ENCODE peak calls at places on chromosome 17, in eight cellular contexts. Z is kidney, G is lung, A is neural progenitor cell, B is body of pancreas, V is tibial artery, P is Karpas-422, F is RWPE1. J is an unnamed sample.

GRCh38 chr17:28500712-28501379 is 5.3 kb upstream of the FOXN1 start:
- DNase-seq in Z (no peak), B (no peak), F (no peak), G (no peak), A (peak), V (no peak), P (no peak), J (no peak)

GRCh38 chr17:49086316-49086605 is 46.3 kb upstream of the B4GALNT2 start:
- DNase-seq in V (no peak), A (no peak), Z (no peak), G (no peak), B (no peak), P (no peak), F (no peak), J (no peak)

GRCh38 chr17:74240637-74241036 is 27.3 kb downstream of the TTYH2 start:
- DNase-seq in B (peak), V (no peak), G (no peak), F (no peak), Z (no peak), P (no peak), A (no peak), J (peak)

GRCh38 chr17:35801583-35802224 is 6.3 kb upstream of the MMP28 start:
- DNase-seq in Z (peak), G (no peak), A (no peak), P (no peak), F (no peak), V (peak), B (peak), J (peak)

GRCh38 chr17:74864297-74864865 is 4.7 kb upstream of the GRIN2C start:
- DNase-seq in P (no peak), Z (no peak), V (no peak), A (no peak), F (no peak), B (no peak), G (no peak), J (no peak)

GRCh38 chr17:40190197-40191021 is 13.1 kb downstream of the RAPGEFL1 start:
- DNase-seq in F (no peak), V (no peak), Z (no peak), G (no peak), P (peak), A (peak), B (no peak), J (no peak)

GRCh38 chr17:83024205-83024971 is 55.0 kb upstream of the METRNL start:
- DNase-seq in A (no peak), V (no peak), P (no peak), Z (no peak), B (no peak), G (no peak), F (no peak), J (no peak)

GRCh38 chr17:51546114-51546513 is 285.8 kb downstream of the UTP18 start:
- DNase-seq in Z (no peak), P (no peak), V (no peak), G (no peak), F (no peak), A (no peak), B (no peak), J (no peak)

GRCh38 chr17:81821603-81822311 is 11.3 kb downstream of the MCRIP1 start:
- DNase-seq in F (no peak), A (no peak), Z (peak), P (no peak), V (peak), B (peak), G (peak), J (peak)

GRCh38 chr17:59838196-59838911 is 54.4 kb downstream of the TUBD1 start:
- DNase-seq in G (peak), A (no peak), F (no peak), Z (peak), P (peak), V (no peak), B (peak), J (no peak)

GRCh38 chr17:66343531-66344078 is 41.2 kb downstream of the PRKCA start:
- DNase-seq in P (no peak), B (no peak), G (no peak), Z (no peak), V (no peak), F (no peak), A (no peak), J (no peak)

GRCh38 chr17:74860229-74860998 is 729 bp upstream of the GRIN2C start:
- DNase-seq in Z (no peak), B (no peak), V (no peak), G (no peak), F (no peak), A (peak), P (no peak), J (no peak)

GRCh38 chr17:1647802-1648581 is 1.7 kb downstream of the RILP start:
- DNase-seq in G (peak), V (no peak), F (no peak), Z (peak), A (peak), B (peak), P (no peak), J (peak)
- H3K27ac ChIP-seq in G (peak), V (peak), F (peak), Z (peak), A (no peak), B (peak), P (no peak), J (peak)

GRCh38 chr17:880074-880870 is 98.1 kb downstream of the MRM3 start:
- DNase-seq in F (peak), P (peak), Z (no peak), B (peak), A (no peak), G (no peak), V (no peak), J (no peak)
- H3K27ac ChIP-seq in F (peak), P (no peak), Z (peak), B (peak), A (no peak), G (peak), V (peak), J (peak)

GRCh38 chr17:78368854-78369495 is 9.1 kb upstream of the SOCS3 start:
- DNase-seq in G (no peak), V (no peak), P (no peak), A (no peak), Z (no peak), B (no peak), F (no peak), J (no peak)
- H3K27ac ChIP-seq in G (no peak), V (no peak), P (no peak), A (no peak), Z (no peak), B (no peak), F (no peak), J (no peak)

GRCh38 chr17:27352481-27353460 is 58.9 kb downstream of the WSB1 start:
- DNase-seq in F (no peak), B (no peak), Z (no peak), V (no peak), A (peak), G (no peak), P (no peak), J (no peak)
- H3K27ac ChIP-seq in F (peak), B (peak), Z (peak), V (peak), A (no peak), G (peak), P (no peak), J (peak)

GRCh38 chr17:4523946-4524345 is 25.3 kb downstream of the SPNS2 start:
- DNase-seq in Z (no peak), G (no peak), A (no peak), V (no peak), B (no peak), P (no peak), F (no peak), J (no peak)

GRCh38 chr17:4530799-4531730 is 24.1 kb downstream of the MYBBP1A start:
- DNase-seq in B (no peak), G (no peak), A (no peak), P (peak), Z (no peak), V (no peak), F (no peak), J (no peak)

GRCh38 chr17:4525691-4526397 is 27.2 kb downstream of the SPNS2 start:
- DNase-seq in V (no peak), B (no peak), F (no peak), P (no peak), G (no peak), A (no peak), Z (no peak), J (no peak)

GRCh38 chr17:4529533-4530152 is 25.5 kb downstream of the MYBBP1A start:
- DNase-seq in G (no peak), Z (no peak), A (no peak), V (no peak), B (no peak), P (no peak), F (no peak), J (no peak)

GRCh38 chr17:4527552-4527951 is 27.6 kb downstream of the MYBBP1A start:
- DNase-seq in F (no peak), G (no peak), V (no peak), A (peak), Z (no peak), B (no peak), P (no peak), J (no peak)
- H3K27ac ChIP-seq in F (no peak), G (no peak), V (no peak), A (no peak), Z (no peak), B (no peak), P (no peak), J (peak)

DNA sequence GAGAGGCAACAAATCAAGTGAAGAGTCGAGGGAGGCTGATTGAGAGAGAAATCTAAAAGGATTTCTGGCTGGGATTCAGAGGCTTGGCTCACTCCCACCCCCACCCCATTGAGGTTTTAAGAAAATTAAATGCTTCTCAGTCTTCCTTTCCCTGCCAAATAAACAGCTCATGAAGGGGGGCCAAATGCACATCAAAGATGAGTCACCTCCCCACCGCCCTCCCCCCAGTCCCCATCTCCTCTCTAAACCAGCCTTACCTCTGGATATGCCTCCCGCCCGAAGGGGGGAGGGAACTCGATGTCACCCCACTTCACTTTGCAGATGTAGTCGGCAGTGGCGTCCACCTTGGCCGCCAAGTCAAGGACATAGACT is 11.6 kb downstream of the ACLY start:
- DNase-seq in B (peak), V (no peak), P (no peak), A (no peak), G (no peak), F (no peak), Z (no peak), J (no peak)
- H3K27ac ChIP-seq in B (no peak), V (no peak), P (no peak), A (peak), G (no peak), F (peak), Z (no peak), J (no peak)

GRCh38 chr17:55304171-55304859 is 39.6 kb downstream of the HLF start:
- DNase-seq in P (no peak), B (no peak), Z (no peak), F (no peak), A (no peak), V (no peak), G (no peak), J (no peak)

GRCh38 chr17:55305321-55306087 is 40.7 kb downstream of the HLF start:
- DNase-seq in V (no peak), A (no peak), Z (no peak), F (no peak), B (no peak), P (peak), G (no peak), J (no peak)

GRCh38 chr17:55302407-55302787 is 37.6 kb downstream of the HLF start:
- DNase-seq in A (no peak), P (no peak), Z (no peak), V (no peak), G (no peak), F (no peak), B (no peak), J (no peak)

GRCh38 chr17:55303008-55303493 is 38.3 kb downstream of the HLF start:
- DNase-seq in V (no peak), A (no peak), B (no peak), Z (no peak), P (no peak), F (no peak), G (no peak), J (no peak)

DNA sequence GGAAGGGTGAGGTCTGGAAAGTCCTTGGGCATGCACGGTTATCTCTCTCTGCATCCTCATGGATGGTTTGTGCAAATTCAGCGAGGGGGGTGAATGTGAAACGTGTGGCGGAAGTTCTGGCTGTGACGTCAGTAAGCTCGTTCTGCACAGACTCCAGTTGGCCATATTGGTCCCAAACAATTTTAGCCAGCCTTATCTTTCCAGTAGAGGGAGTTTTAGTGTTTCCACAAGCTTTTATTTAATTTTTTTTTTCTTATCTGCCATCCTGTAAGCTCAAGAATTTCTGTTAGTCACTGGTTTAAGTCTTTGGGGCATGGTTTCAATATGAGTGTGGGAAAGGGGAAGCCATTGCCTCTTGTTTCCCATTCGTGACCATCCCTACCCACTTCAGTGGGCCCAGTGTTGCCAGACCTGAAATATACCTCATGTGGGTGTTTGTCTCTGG is 39.0 kb downstream of the HLF start:
- DNase-seq in P (no peak), V (no peak), B (no peak), A (no peak), G (no peak), Z (no peak), F (no peak), J (no peak)
- H3K27ac ChIP-seq in P (no peak), V (no peak), B (no peak), A (no peak), G (no peak), Z (no peak), F (no peak), J (no peak)